ENCODE peak calls at places on chromosome 10, in six cellular contexts. I is SK-N-SH, R is IMR-90, U is astrocyte, P is colonic mucosa, V is endodermal cell. B is an unnamed sample.

GRCh38 chr10:98460837-98461499 is 14.2 kb upstream of the HPS1 start:
- DNase-seq in R (peak), P (peak), V (no peak), U (peak), I (peak), B (peak)

GRCh38 chr10:124824507-124824906 is 22.9 kb downstream of the ABRAXAS2 start:
- DNase-seq in R (no peak), U (no peak), I (no peak), P (no peak), V (no peak), B (no peak)

GRCh38 chr10:93075369-93076221 is 1.9 kb downstream of the CYP26A1 start:
- DNase-seq in R (no peak), P (no peak), V (no peak), U (no peak), I (no peak), B (no peak)

GRCh38 chr10:42962902-42963231 is 114.0 kb upstream of the RET start:
- DNase-seq in I (no peak), V (no peak), P (no peak), U (no peak), R (no peak), B (no peak)

GRCh38 chr10:70078329-70078728 is 25.7 kb downstream of the MACROH2A2 start:
- DNase-seq in V (no peak), R (no peak), U (no peak), I (no peak), P (no peak), B (peak)

GRCh38 chr10:110706690-110707098 is 62.6 kb downstream of the RBM20 start:
- DNase-seq in V (no peak), P (no peak), I (no peak), U (peak), R (peak), B (no peak)

GRCh38 chr10:81876253-81876731 is 1.3 kb downstream of the NRG3 start:
- DNase-seq in P (no peak), R (no peak), V (peak), U (no peak), I (peak), B (no peak)

GRCh38 chr10:109205929-109206585 is 717.3 kb downstream of the XPNPEP1 start:
- DNase-seq in I (no peak), U (peak), V (no peak), R (peak), P (no peak), B (no peak)

GRCh38 chr10:74433993-74434392 is 283.0 kb downstream of the ADK start:
- DNase-seq in U (peak), V (no peak), P (no peak), R (no peak), I (no peak), B (no peak)

GRCh38 chr10:21926949-21927348 is 76.6 kb downstream of the DNAJC1 start:
- DNase-seq in U (peak), I (no peak), P (no peak), R (peak), V (no peak), B (peak)

GRCh38 chr10:32618482-32618881 is 172.5 kb downstream of the CCDC7 start:
- DNase-seq in R (no peak), P (no peak), I (no peak), V (no peak), U (peak), B (no peak)

GRCh38 chr10:20004087-20004523 is 187.9 kb downstream of the PLXDC2 start:
- DNase-seq in I (peak), V (no peak), R (peak), P (no peak), U (peak), B (no peak)

GRCh38 chr10:34866848-34867247 is 51.8 kb upstream of the PARD3 start:
- DNase-seq in I (no peak), V (peak), U (no peak), P (peak), R (no peak), B (no peak)

GRCh38 chr10:50988792-50989191 is 85.5 kb upstream of the PRKG1 start:
- DNase-seq in U (no peak), R (peak), P (no peak), I (peak), V (no peak), B (no peak)

GRCh38 chr10:25078659-25079429 is 62.4 kb downstream of the THNSL1 start:
- DNase-seq in I (no peak), R (no peak), U (peak), V (no peak), P (peak), B (no peak)

GRCh38 chr10:124152139-124152780 is 58.9 kb upstream of the CHST15 start:
- DNase-seq in I (no peak), V (peak), R (peak), U (peak), P (peak), B (peak)

GRCh38 chr10:3948843-3949242 is 163.8 kb upstream of the KLF6 start:
- DNase-seq in V (no peak), R (peak), P (no peak), U (peak), I (peak), B (no peak)

GRCh38 chr10:621981-622740 is 67.3 kb downstream of the DIP2C start:
- DNase-seq in R (peak), P (no peak), I (no peak), U (no peak), V (no peak), B (no peak)

GRCh38 chr10:127298396-127298795 is 102.0 kb upstream of the INSYN2A start:
- DNase-seq in P (no peak), V (no peak), U (no peak), I (no peak), R (no peak), B (no peak)

GRCh38 chr10:46525177-46525823 is 31.2 kb downstream of the GPRIN2 start:
- DNase-seq in I (peak), U (peak), R (peak), V (peak), P (no peak), B (peak)

GRCh38 chr10:80460399-80461207 is 6.5 kb downstream of the TSPAN14 start:
- DNase-seq in I (no peak), U (peak), R (peak), V (peak), P (peak), B (no peak)

GRCh38 chr10:117603726-117604125 is 61.2 kb downstream of the EMX2 start:
- DNase-seq in R (no peak), I (no peak), V (no peak), P (no peak), U (no peak), B (no peak)

GRCh38 chr10:113169111-113169510 is 219.1 kb downstream of the TCF7L2 start:
- DNase-seq in I (no peak), U (no peak), P (no peak), R (no peak), V (no peak), B (no peak)
- H3K9ac ChIP-seq in I (no peak), U (no peak), P (no peak), R (no peak), V (no peak), B (no peak)

GRCh38 chr10:100232101-100232500 is 2.7 kb upstream of the CHUK start:
- DNase-seq in V (no peak), P (no peak), U (no peak), I (no peak), R (peak), B (no peak)
- H3K4me3 ChIP-seq in V (no peak), P (no peak), U (no peak), I (no peak), R (no peak), B (no peak)

GRCh38 chr10:72616716-72617115 is 9.2 kb downstream of the MICU1 start:
- DNase-seq in I (peak), U (peak), R (no peak), P (no peak), V (no peak), B (no peak)
- H3K9ac ChIP-seq in I (no peak), U (no peak), R (no peak), P (no peak), V (no peak), B (no peak)

GRCh38 chr10:86899670-86900276 is 57.6 kb downstream of the MMRN2 start:
- DNase-seq in R (peak), V (peak), I (peak), P (peak), U (peak), B (no peak)

GRCh38 chr10:86904600-86904999 is 52.8 kb downstream of the MMRN2 start:
- DNase-seq in I (no peak), U (no peak), V (no peak), R (no peak), P (no peak), B (no peak)

GRCh38 chr10:86900955-86901354 is 56.5 kb downstream of the MMRN2 start:
- DNase-seq in U (peak), V (no peak), I (no peak), P (peak), R (peak), B (no peak)

DNA sequence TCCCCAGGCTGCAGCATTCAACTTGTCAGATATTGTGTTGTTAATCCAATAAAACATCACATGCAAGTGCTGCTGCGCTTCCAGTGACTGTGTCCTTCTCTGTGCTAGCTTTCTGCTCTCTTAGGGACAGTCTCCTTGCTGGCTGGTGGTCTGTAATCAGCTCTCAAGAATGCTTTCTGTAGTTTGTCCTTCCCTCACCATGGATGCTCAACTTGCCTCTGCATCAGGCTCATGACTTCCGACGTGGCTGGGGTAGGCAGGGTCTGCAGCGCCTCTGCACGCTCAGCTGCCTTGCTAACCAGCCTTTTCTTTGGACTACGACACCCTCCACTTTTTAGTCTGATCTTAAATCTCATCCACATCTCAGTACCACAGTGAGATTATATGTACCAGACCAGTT is 58.3 kb downstream of the MMRN2 start:
- DNase-seq in V (peak), I (peak), R (no peak), U (no peak), P (no peak), B (no peak)
- H3K4me3 ChIP-seq in V (no peak), I (no peak), R (no peak), U (no peak), P (no peak), B (no peak)

DNA sequence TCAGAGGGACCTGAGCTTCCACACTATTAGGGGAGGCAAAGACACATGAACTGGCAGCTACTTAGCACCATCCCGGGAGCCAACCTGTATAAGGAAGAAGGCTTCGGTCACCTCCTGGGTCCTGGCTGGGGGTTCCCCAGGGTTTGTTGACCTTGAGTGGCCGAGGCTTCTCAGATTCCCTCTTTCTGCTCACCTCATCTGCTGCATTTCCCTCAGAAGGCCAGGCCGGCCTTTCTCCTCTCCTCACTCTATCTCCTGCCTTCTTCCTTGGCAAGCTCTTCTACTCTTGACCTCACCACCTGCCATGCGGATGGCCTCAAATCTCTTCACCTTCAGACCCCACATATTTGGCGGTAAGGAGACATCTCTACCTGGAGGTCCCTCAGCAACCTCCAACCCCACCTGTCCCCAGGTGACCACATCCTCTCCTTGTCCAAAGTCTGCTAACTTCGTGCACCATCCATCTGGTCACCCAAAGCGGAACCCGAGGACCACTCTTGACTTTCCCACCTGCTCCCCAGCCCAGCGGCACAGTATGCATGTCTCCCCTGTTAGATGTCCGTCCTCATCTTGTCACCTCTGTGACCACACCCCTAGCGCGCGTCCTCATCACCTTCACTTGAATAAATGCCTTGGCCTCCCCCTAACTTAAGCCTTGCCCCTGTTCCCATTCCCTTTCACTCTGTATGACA is 133.8 kb upstream of the UNC5B start:
- DNase-seq in U (no peak), P (peak), V (peak), R (no peak), I (no peak), B (no peak)
- H3K9ac ChIP-seq in U (no peak), P (no peak), V (no peak), R (no peak), I (no peak), B (no peak)

GRCh38 chr10:87923233-87923632 is 59.8 kb downstream of the PTEN start:
- DNase-seq in V (no peak), R (no peak), P (no peak), U (no peak), I (no peak), B (no peak)

GRCh38 chr10:87918254-87918859 is 54.9 kb downstream of the PTEN start:
- DNase-seq in U (no peak), I (no peak), P (no peak), V (no peak), R (no peak), B (no peak)

GRCh38 chr10:87920538-87920937 is 57.1 kb downstream of the PTEN start:
- DNase-seq in V (no peak), R (no peak), I (no peak), U (no peak), P (no peak), B (no peak)

GRCh38 chr10:87925570-87925969 is 62.1 kb downstream of the PTEN start:
- DNase-seq in U (peak), R (no peak), I (no peak), V (no peak), P (no peak), B (no peak)

GRCh38 chr10:87921934-87922688 is 58.7 kb downstream of the PTEN start:
- DNase-seq in I (no peak), P (no peak), R (no peak), V (no peak), U (no peak), B (no peak)
- H3K4me3 ChIP-seq in I (no peak), P (no peak), R (no peak), V (peak), U (no peak), B (no peak)

DNA sequence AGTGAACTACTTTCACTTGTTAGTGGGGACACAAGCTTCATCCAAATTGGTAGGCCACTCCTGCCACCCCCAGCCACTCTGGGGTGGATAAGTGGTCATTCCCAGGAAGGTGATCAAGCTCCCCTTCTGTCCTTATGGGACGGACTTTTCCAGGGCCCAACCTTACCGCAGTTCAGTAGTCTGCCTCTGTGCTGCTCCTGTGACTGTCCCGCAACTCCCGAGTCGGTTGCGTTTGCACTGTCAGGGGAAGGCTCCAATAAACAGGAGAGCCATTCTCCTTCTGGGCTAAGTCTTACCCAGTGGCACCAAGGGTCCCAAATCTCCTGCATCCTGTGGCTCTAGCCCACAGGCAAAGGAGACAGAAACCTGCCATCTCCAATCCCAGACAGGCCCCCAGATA is 7.4 kb upstream of the ZNF33A start:
- DNase-seq in P (no peak), V (no peak), U (no peak), I (no peak), R (no peak), B (no peak)
- H3K9ac ChIP-seq in P (no peak), V (no peak), U (no peak), I (no peak), R (no peak), B (no peak)

GRCh38 chr10:44310762-44311562 is 73.9 kb downstream of the CXCL12 start:
- DNase-seq in I (peak), P (peak), V (peak), U (peak), R (peak), B (no peak)
- H3K4me3 ChIP-seq in I (no peak), P (peak), V (no peak), U (no peak), R (no peak), B (no peak)

DNA sequence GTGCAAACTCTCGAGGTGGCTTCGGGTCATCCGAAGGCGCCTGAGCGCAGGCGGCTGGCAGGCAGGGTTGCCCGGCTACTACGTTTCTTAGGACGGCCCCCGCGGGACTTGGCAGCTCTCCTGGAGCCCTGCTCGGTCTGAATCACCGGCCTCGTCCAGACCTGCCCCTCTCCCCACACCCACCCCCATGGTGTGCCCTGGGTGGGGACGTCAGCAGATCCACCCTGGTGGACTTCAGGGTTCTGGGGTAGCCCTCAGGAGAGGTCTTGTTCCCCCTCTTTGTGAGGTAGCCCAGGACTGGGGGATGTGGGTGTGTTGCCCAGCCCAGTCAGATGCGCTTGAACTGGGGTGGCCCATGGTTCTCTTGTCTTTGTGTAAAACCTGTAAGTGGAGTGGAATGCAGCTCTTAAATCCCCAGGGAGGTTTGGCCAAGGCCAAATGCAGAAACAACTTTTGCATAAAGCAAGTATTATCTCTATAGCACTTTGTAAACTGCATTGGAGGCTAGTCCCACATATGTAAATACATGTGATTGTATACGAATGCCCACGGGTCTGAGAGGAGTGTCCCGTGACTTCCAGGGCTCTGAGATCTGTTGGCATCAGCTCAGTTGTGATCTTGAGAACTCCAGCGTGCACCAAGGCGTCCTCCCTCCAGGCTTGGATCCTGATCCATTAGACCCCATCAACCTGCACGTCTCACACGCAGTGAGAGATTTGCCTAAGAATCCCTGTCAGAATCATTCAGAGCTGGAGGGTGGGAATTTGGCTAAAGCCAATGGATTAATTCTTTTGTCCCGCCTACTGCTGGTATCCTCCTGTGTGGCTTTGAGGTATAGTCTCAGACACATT is 1.8 kb downstream of the PFKFB3 start:
- DNase-seq in R (peak), V (peak), P (peak), U (peak), I (peak), B (peak)
- H3K9ac ChIP-seq in R (peak), V (peak), P (no peak), U (peak), I (peak), B (peak)